ENCODE peak calls at places on chromosome 16, in eight cellular contexts. One of them, this sample, is unnamed.
A peak's percentile ranks its signal among the peaks of the same experiment; 100 is the strongest.

GRCh38 chr16:68732068-68732680 is 4.9 kb upstream of the CDH1 start:
- DNase-seq in activated CD4-positive, CD25-positive, alpha-beta regulatory T cell: no peak
- DNase-seq in EH: peak; percentile 23
- DNase-seq in NCI-H524: peak; percentile 36
- DNase-seq in activated T-cell treated with anti-CD3 and anti-CD28 coated beads for 24 hours: no peak
- DNase-seq in hippocampal formation: no peak
- DNase-seq in lower leg skin: no peak
- DNase-seq in AG04450: no peak
- DNase-seq in this sample: no peak

GRCh38 chr16:28826141-28826540 is 3.3 kb downstream of the ATXN2L start:
- DNase-seq in hippocampal formation: no peak
- DNase-seq in activated T-cell treated with anti-CD3 and anti-CD28 coated beads for 24 hours: no peak
- DNase-seq in EH: no peak
- DNase-seq in lower leg skin: no peak
- DNase-seq in activated CD4-positive, CD25-positive, alpha-beta regulatory T cell: no peak
- DNase-seq in AG04450: no peak
- DNase-seq in NCI-H524: no peak
- DNase-seq in this sample: no peak

GRCh38 chr16:58127033-58127556 is 2.1 kb downstream of the CFAP20 start:
- DNase-seq in EH: peak; percentile 53
- DNase-seq in activated CD4-positive, CD25-positive, alpha-beta regulatory T cell: no peak
- DNase-seq in NCI-H524: peak; percentile 41
- DNase-seq in hippocampal formation: no peak
- DNase-seq in AG04450: no peak
- DNase-seq in lower leg skin: no peak
- DNase-seq in activated T-cell treated with anti-CD3 and anti-CD28 coated beads for 24 hours: no peak
- DNase-seq in this sample: no peak

GRCh38 chr16:56662357-56663354 is 4.9 kb downstream of the MT1F start:
- DNase-seq in AG04450: no peak
- DNase-seq in NCI-H524: peak; percentile 39
- DNase-seq in lower leg skin: no peak
- DNase-seq in activated CD4-positive, CD25-positive, alpha-beta regulatory T cell: no peak
- DNase-seq in hippocampal formation: no peak
- DNase-seq in activated T-cell treated with anti-CD3 and anti-CD28 coated beads for 24 hours: no peak
- DNase-seq in EH: no peak
- DNase-seq in this sample: no peak

GRCh38 chr16:14020141-14020540 is 51.0 kb upstream of the MRTFB start:
- DNase-seq in hippocampal formation: no peak
- DNase-seq in activated T-cell treated with anti-CD3 and anti-CD28 coated beads for 24 hours: no peak
- DNase-seq in activated CD4-positive, CD25-positive, alpha-beta regulatory T cell: no peak
- DNase-seq in AG04450: no peak
- DNase-seq in EH: no peak
- DNase-seq in NCI-H524: no peak
- DNase-seq in lower leg skin: peak; percentile 17
- DNase-seq in this sample: no peak

GRCh38 chr16:17416461-17417221 is 54.1 kb downstream of the XYLT1 start:
- DNase-seq in AG04450: no peak
- DNase-seq in lower leg skin: no peak
- DNase-seq in NCI-H524: no peak
- DNase-seq in activated T-cell treated with anti-CD3 and anti-CD28 coated beads for 24 hours: peak; percentile 47
- DNase-seq in hippocampal formation: peak; percentile 19
- DNase-seq in EH: peak; percentile 81
- DNase-seq in activated CD4-positive, CD25-positive, alpha-beta regulatory T cell: peak; percentile 24
- DNase-seq in this sample: no peak

GRCh38 chr16:16971042-16971441 is 499.7 kb downstream of the XYLT1 start:
- DNase-seq in lower leg skin: no peak
- DNase-seq in EH: no peak
- DNase-seq in NCI-H524: no peak
- DNase-seq in AG04450: no peak
- DNase-seq in activated CD4-positive, CD25-positive, alpha-beta regulatory T cell: no peak
- DNase-seq in hippocampal formation: no peak
- DNase-seq in activated T-cell treated with anti-CD3 and anti-CD28 coated beads for 24 hours: no peak
- DNase-seq in this sample: no peak

GRCh38 chr16:88133507-88133843 is 182.2 kb downstream of the BANP start:
- DNase-seq in NCI-H524: no peak
- DNase-seq in lower leg skin: no peak
- DNase-seq in EH: no peak
- DNase-seq in activated CD4-positive, CD25-positive, alpha-beta regulatory T cell: no peak
- DNase-seq in hippocampal formation: no peak
- DNase-seq in activated T-cell treated with anti-CD3 and anti-CD28 coated beads for 24 hours: no peak
- DNase-seq in AG04450: no peak
- DNase-seq in this sample: no peak

GRCh38 chr16:70298988-70299938 is at the start of gene DDX19B:
- DNase-seq in lower leg skin: peak; percentile 96
- DNase-seq in activated CD4-positive, CD25-positive, alpha-beta regulatory T cell: peak; percentile 18
- DNase-seq in NCI-H524: peak; percentile 80
- DNase-seq in activated T-cell treated with anti-CD3 and anti-CD28 coated beads for 24 hours: peak; percentile 41
- DNase-seq in hippocampal formation: peak; percentile 72
- DNase-seq in EH: peak; percentile 74
- DNase-seq in AG04450: no peak
- DNase-seq in this sample: peak; percentile 20

GRCh38 chr16:52022177-52022576 is 524.8 kb downstream of the TOX3 start:
- DNase-seq in lower leg skin: no peak
- DNase-seq in EH: no peak
- DNase-seq in activated CD4-positive, CD25-positive, alpha-beta regulatory T cell: no peak
- DNase-seq in NCI-H524: no peak
- DNase-seq in hippocampal formation: no peak
- DNase-seq in AG04450: no peak
- DNase-seq in activated T-cell treated with anti-CD3 and anti-CD28 coated beads for 24 hours: no peak
- DNase-seq in this sample: no peak

GRCh38 chr16:23895052-23895451 is 59.3 kb downstream of the PRKCB start:
- DNase-seq in EH: no peak
- DNase-seq in NCI-H524: no peak
- DNase-seq in activated T-cell treated with anti-CD3 and anti-CD28 coated beads for 24 hours: no peak
- DNase-seq in hippocampal formation: no peak
- DNase-seq in AG04450: no peak
- DNase-seq in activated CD4-positive, CD25-positive, alpha-beta regulatory T cell: no peak
- DNase-seq in lower leg skin: no peak
- DNase-seq in this sample: no peak

GRCh38 chr16:74718741-74719610 is 18.3 kb upstream of the MLKL start:
- DNase-seq in lower leg skin: no peak
- DNase-seq in activated CD4-positive, CD25-positive, alpha-beta regulatory T cell: no peak
- DNase-seq in AG04450: no peak
- DNase-seq in EH: no peak
- DNase-seq in activated T-cell treated with anti-CD3 and anti-CD28 coated beads for 24 hours: no peak
- DNase-seq in hippocampal formation: no peak
- DNase-seq in NCI-H524: no peak
- DNase-seq in this sample: no peak

GRCh38 chr16:20166531-20167235 is 93.0 kb upstream of the GPR139 start:
- DNase-seq in AG04450: no peak
- DNase-seq in NCI-H524: no peak
- DNase-seq in EH: no peak
- DNase-seq in lower leg skin: no peak
- DNase-seq in hippocampal formation: no peak
- DNase-seq in activated CD4-positive, CD25-positive, alpha-beta regulatory T cell: no peak
- DNase-seq in activated T-cell treated with anti-CD3 and anti-CD28 coated beads for 24 hours: no peak
- DNase-seq in this sample: no peak

GRCh38 chr16:87778476-87778829 is 12.7 kb upstream of the KLHDC4 start:
- DNase-seq in EH: no peak
- DNase-seq in hippocampal formation: no peak
- DNase-seq in lower leg skin: no peak
- DNase-seq in activated T-cell treated with anti-CD3 and anti-CD28 coated beads for 24 hours: no peak
- DNase-seq in AG04450: no peak
- DNase-seq in NCI-H524: no peak
- DNase-seq in activated CD4-positive, CD25-positive, alpha-beta regulatory T cell: no peak
- DNase-seq in this sample: no peak

GRCh38 chr16:66544358-66544757 is 5.6 kb downstream of the TK2 start:
- DNase-seq in lower leg skin: peak; percentile 40
- DNase-seq in EH: no peak
- DNase-seq in AG04450: no peak
- DNase-seq in activated CD4-positive, CD25-positive, alpha-beta regulatory T cell: no peak
- DNase-seq in activated T-cell treated with anti-CD3 and anti-CD28 coated beads for 24 hours: no peak
- DNase-seq in hippocampal formation: no peak
- DNase-seq in NCI-H524: no peak
- DNase-seq in this sample: no peak

GRCh38 chr16:69872888-69873287 is 78.2 kb upstream of the CLEC18A start:
- DNase-seq in lower leg skin: no peak
- DNase-seq in hippocampal formation: no peak
- DNase-seq in AG04450: no peak
- DNase-seq in activated T-cell treated with anti-CD3 and anti-CD28 coated beads for 24 hours: no peak
- DNase-seq in NCI-H524: no peak
- DNase-seq in activated CD4-positive, CD25-positive, alpha-beta regulatory T cell: no peak
- DNase-seq in EH: no peak
- DNase-seq in this sample: no peak

GRCh38 chr16:30541502-30542329 is 7.1 kb upstream of the ZNF747 start:
- DNase-seq in NCI-H524: no peak
- DNase-seq in lower leg skin: no peak
- DNase-seq in activated CD4-positive, CD25-positive, alpha-beta regulatory T cell: no peak
- DNase-seq in hippocampal formation: no peak
- DNase-seq in EH: peak; percentile 76
- DNase-seq in AG04450: peak; percentile 53
- DNase-seq in activated T-cell treated with anti-CD3 and anti-CD28 coated beads for 24 hours: no peak
- DNase-seq in this sample: no peak

GRCh38 chr16:53498984-53499383 is 4.0 kb downstream of the AKTIP start:
- DNase-seq in lower leg skin: no peak
- DNase-seq in EH: no peak
- DNase-seq in AG04450: no peak
- DNase-seq in NCI-H524: no peak
- DNase-seq in activated CD4-positive, CD25-positive, alpha-beta regulatory T cell: no peak
- DNase-seq in hippocampal formation: no peak
- DNase-seq in activated T-cell treated with anti-CD3 and anti-CD28 coated beads for 24 hours: no peak
- DNase-seq in this sample: no peak

GRCh38 chr16:78505544-78506371 is 406.3 kb downstream of the WWOX start:
- DNase-seq in activated CD4-positive, CD25-positive, alpha-beta regulatory T cell: no peak
- DNase-seq in AG04450: no peak
- DNase-seq in hippocampal formation: peak; percentile 29
- DNase-seq in EH: no peak
- DNase-seq in NCI-H524: no peak
- DNase-seq in lower leg skin: peak; percentile 88
- DNase-seq in activated T-cell treated with anti-CD3 and anti-CD28 coated beads for 24 hours: no peak
- DNase-seq in this sample: no peak

This sample was measured in NCI-H446 treated with DMSO at 0.1 percent for 48 hours.